ENCODE peak calls at places on chromosomes 2 and 18, in ten cellular contexts. One of them, this sample, is unnamed.

GRCh38 chr18:58257461-58257860 is 213.4 kb downstream of the NEDD4L start:
- DNase-seq in B cell: no peak
- DNase-seq in A549: no peak
- DNase-seq in activated T-cell treated with anti-CD3 and anti-CD28 coated beads for 24 hours: no peak
- DNase-seq in ACHN: peak
- DNase-seq in T-helper 2 cell: no peak
- DNase-seq in NCI-H1092 treated with DMSO at 0.1 percent for 48 hours: no peak
- DNase-seq in astrocyte of the cerebellum: no peak
- DNase-seq in posterior vena cava: no peak
- DNase-seq in skeletal muscle cell: peak
- DNase-seq in this sample: no peak

GRCh38 chr18:61771861-61772260 is 120.9 kb downstream of the RNF152 start:
- DNase-seq in B cell: no peak
- DNase-seq in A549: no peak
- DNase-seq in activated T-cell treated with anti-CD3 and anti-CD28 coated beads for 24 hours: no peak
- DNase-seq in ACHN: no peak
- DNase-seq in T-helper 2 cell: no peak
- DNase-seq in NCI-H1092 treated with DMSO at 0.1 percent for 48 hours: no peak
- DNase-seq in astrocyte of the cerebellum: no peak
- DNase-seq in posterior vena cava: no peak
- DNase-seq in skeletal muscle cell: no peak
- DNase-seq in this sample: no peak

GRCh38 chr2:158753561-158754302 is 41.4 kb upstream of the DAPL1 start:
- DNase-seq in B cell: peak
- DNase-seq in A549: peak
- DNase-seq in activated T-cell treated with anti-CD3 and anti-CD28 coated beads for 24 hours: peak
- DNase-seq in ACHN: peak
- DNase-seq in T-helper 2 cell: no peak
- DNase-seq in NCI-H1092 treated with DMSO at 0.1 percent for 48 hours: peak
- DNase-seq in astrocyte of the cerebellum: peak
- DNase-seq in posterior vena cava: no peak
- DNase-seq in skeletal muscle cell: no peak
- DNase-seq in this sample: no peak

GRCh38 chr2:78908973-78909372 is 116.5 kb upstream of the REG3G start:
- DNase-seq in B cell: no peak
- DNase-seq in A549: no peak
- DNase-seq in activated T-cell treated with anti-CD3 and anti-CD28 coated beads for 24 hours: no peak
- DNase-seq in ACHN: peak
- DNase-seq in T-helper 2 cell: no peak
- DNase-seq in NCI-H1092 treated with DMSO at 0.1 percent for 48 hours: no peak
- DNase-seq in astrocyte of the cerebellum: no peak
- DNase-seq in posterior vena cava: no peak
- DNase-seq in skeletal muscle cell: no peak
- DNase-seq in this sample: no peak

GRCh38 chr2:46392561-46393351 is 86.6 kb upstream of the TMEM247 start:
- DNase-seq in B cell: no peak
- DNase-seq in A549: no peak
- DNase-seq in activated T-cell treated with anti-CD3 and anti-CD28 coated beads for 24 hours: no peak
- DNase-seq in ACHN: no peak
- DNase-seq in T-helper 2 cell: no peak
- DNase-seq in NCI-H1092 treated with DMSO at 0.1 percent for 48 hours: no peak
- DNase-seq in astrocyte of the cerebellum: no peak
- DNase-seq in posterior vena cava: no peak
- DNase-seq in skeletal muscle cell: no peak
- DNase-seq in this sample: no peak

GRCh38 chr2:20540587-20541304 is 93.9 kb downstream of the RHOB start:
- DNase-seq in B cell: no peak
- DNase-seq in A549: no peak
- DNase-seq in activated T-cell treated with anti-CD3 and anti-CD28 coated beads for 24 hours: no peak
- DNase-seq in ACHN: no peak
- DNase-seq in T-helper 2 cell: no peak
- DNase-seq in NCI-H1092 treated with DMSO at 0.1 percent for 48 hours: no peak
- DNase-seq in astrocyte of the cerebellum: no peak
- DNase-seq in posterior vena cava: no peak
- DNase-seq in skeletal muscle cell: no peak
- DNase-seq in this sample: no peak

GRCh38 chr2:181164699-181165098 is 184.3 kb downstream of the UBE2E3 start:
- DNase-seq in B cell: peak
- DNase-seq in A549: no peak
- DNase-seq in activated T-cell treated with anti-CD3 and anti-CD28 coated beads for 24 hours: no peak
- DNase-seq in ACHN: no peak
- DNase-seq in T-helper 2 cell: no peak
- DNase-seq in NCI-H1092 treated with DMSO at 0.1 percent for 48 hours: no peak
- DNase-seq in astrocyte of the cerebellum: no peak
- DNase-seq in posterior vena cava: no peak
- DNase-seq in skeletal muscle cell: no peak
- DNase-seq in this sample: no peak

GRCh38 chr2:118046628-118047210 is 32.8 kb upstream of the CCDC93 start:
- DNase-seq in B cell: peak
- DNase-seq in A549: peak
- DNase-seq in activated T-cell treated with anti-CD3 and anti-CD28 coated beads for 24 hours: no peak
- DNase-seq in ACHN: peak
- DNase-seq in T-helper 2 cell: no peak
- DNase-seq in NCI-H1092 treated with DMSO at 0.1 percent for 48 hours: peak
- DNase-seq in astrocyte of the cerebellum: peak
- DNase-seq in posterior vena cava: no peak
- DNase-seq in skeletal muscle cell: no peak
- DNase-seq in this sample: no peak

GRCh38 chr2:204881519-204882111 is 336.3 kb downstream of the PARD3B start:
- DNase-seq in B cell: no peak
- DNase-seq in A549: no peak
- DNase-seq in activated T-cell treated with anti-CD3 and anti-CD28 coated beads for 24 hours: peak
- DNase-seq in ACHN: no peak
- DNase-seq in T-helper 2 cell: no peak
- DNase-seq in NCI-H1092 treated with DMSO at 0.1 percent for 48 hours: no peak
- DNase-seq in astrocyte of the cerebellum: no peak
- DNase-seq in posterior vena cava: no peak
- DNase-seq in skeletal muscle cell: no peak
- DNase-seq in this sample: no peak

GRCh38 chr18:28794459-28795245 is 617.7 kb upstream of the CDH2 start:
- DNase-seq in B cell: no peak
- DNase-seq in A549: peak
- DNase-seq in activated T-cell treated with anti-CD3 and anti-CD28 coated beads for 24 hours: no peak
- DNase-seq in ACHN: no peak
- DNase-seq in T-helper 2 cell: no peak
- DNase-seq in NCI-H1092 treated with DMSO at 0.1 percent for 48 hours: no peak
- DNase-seq in astrocyte of the cerebellum: peak
- DNase-seq in posterior vena cava: no peak
- DNase-seq in skeletal muscle cell: peak
- DNase-seq in this sample: no peak

GRCh38 chr2:207766697-207767460 is 2.8 kb downstream of the FZD5 start:
- DNase-seq in B cell: peak
- DNase-seq in A549: no peak
- DNase-seq in activated T-cell treated with anti-CD3 and anti-CD28 coated beads for 24 hours: no peak
- DNase-seq in ACHN: no peak
- DNase-seq in T-helper 2 cell: no peak
- DNase-seq in NCI-H1092 treated with DMSO at 0.1 percent for 48 hours: no peak
- DNase-seq in astrocyte of the cerebellum: no peak
- DNase-seq in posterior vena cava: peak
- DNase-seq in skeletal muscle cell: no peak
- DNase-seq in this sample: peak

GRCh38 chr2:156986339-156986988 is 271.0 kb upstream of the GALNT5 start:
- DNase-seq in B cell: no peak
- DNase-seq in A549: peak
- DNase-seq in activated T-cell treated with anti-CD3 and anti-CD28 coated beads for 24 hours: no peak
- DNase-seq in ACHN: no peak
- DNase-seq in T-helper 2 cell: no peak
- DNase-seq in NCI-H1092 treated with DMSO at 0.1 percent for 48 hours: no peak
- DNase-seq in astrocyte of the cerebellum: no peak
- DNase-seq in posterior vena cava: no peak
- DNase-seq in skeletal muscle cell: no peak
- DNase-seq in this sample: no peak

GRCh38 chr2:216774620-216775019 is 79.3 kb upstream of the IGFBP5 start:
- DNase-seq in B cell: no peak
- DNase-seq in A549: no peak
- DNase-seq in activated T-cell treated with anti-CD3 and anti-CD28 coated beads for 24 hours: no peak
- DNase-seq in ACHN: peak
- DNase-seq in T-helper 2 cell: no peak
- DNase-seq in NCI-H1092 treated with DMSO at 0.1 percent for 48 hours: no peak
- DNase-seq in astrocyte of the cerebellum: peak
- DNase-seq in posterior vena cava: peak
- DNase-seq in skeletal muscle cell: peak
- DNase-seq in this sample: no peak

GRCh38 chr18:2302628-2303516 is 268.4 kb downstream of the METTL4 start:
- DNase-seq in B cell: no peak
- DNase-seq in A549: peak
- DNase-seq in activated T-cell treated with anti-CD3 and anti-CD28 coated beads for 24 hours: no peak
- DNase-seq in ACHN: peak
- DNase-seq in T-helper 2 cell: no peak
- DNase-seq in NCI-H1092 treated with DMSO at 0.1 percent for 48 hours: no peak
- DNase-seq in astrocyte of the cerebellum: no peak
- DNase-seq in posterior vena cava: no peak
- DNase-seq in skeletal muscle cell: peak
- DNase-seq in this sample: no peak

GRCh38 chr2:86050301-86050700 is 55.4 kb downstream of the POLR1A start:
- DNase-seq in B cell: no peak
- DNase-seq in A549: no peak
- DNase-seq in activated T-cell treated with anti-CD3 and anti-CD28 coated beads for 24 hours: no peak
- DNase-seq in ACHN: no peak
- DNase-seq in T-helper 2 cell: no peak
- DNase-seq in NCI-H1092 treated with DMSO at 0.1 percent for 48 hours: no peak
- DNase-seq in astrocyte of the cerebellum: no peak
- DNase-seq in posterior vena cava: peak
- DNase-seq in skeletal muscle cell: no peak
- DNase-seq in this sample: no peak

GRCh38 chr2:207463996-207464395 is 65.8 kb upstream of the CREB1 start:
- DNase-seq in B cell: no peak
- DNase-seq in A549: no peak
- DNase-seq in activated T-cell treated with anti-CD3 and anti-CD28 coated beads for 24 hours: no peak
- DNase-seq in ACHN: no peak
- DNase-seq in T-helper 2 cell: no peak
- DNase-seq in NCI-H1092 treated with DMSO at 0.1 percent for 48 hours: no peak
- DNase-seq in astrocyte of the cerebellum: no peak
- DNase-seq in posterior vena cava: no peak
- DNase-seq in skeletal muscle cell: no peak
- DNase-seq in this sample: no peak

GRCh38 chr2:72014871-72015270 is 132.8 kb downstream of the CYP26B1 start:
- DNase-seq in B cell: no peak
- DNase-seq in A549: no peak
- DNase-seq in activated T-cell treated with anti-CD3 and anti-CD28 coated beads for 24 hours: no peak
- DNase-seq in ACHN: no peak
- DNase-seq in T-helper 2 cell: no peak
- DNase-seq in NCI-H1092 treated with DMSO at 0.1 percent for 48 hours: no peak
- DNase-seq in astrocyte of the cerebellum: no peak
- DNase-seq in posterior vena cava: no peak
- DNase-seq in skeletal muscle cell: no peak
- DNase-seq in this sample: no peak

GRCh38 chr18:63410792-63411191 is 11.5 kb downstream of the VPS4B start:
- DNase-seq in B cell: no peak
- DNase-seq in A549: no peak
- DNase-seq in activated T-cell treated with anti-CD3 and anti-CD28 coated beads for 24 hours: no peak
- DNase-seq in ACHN: peak
- DNase-seq in T-helper 2 cell: no peak
- DNase-seq in NCI-H1092 treated with DMSO at 0.1 percent for 48 hours: no peak
- DNase-seq in astrocyte of the cerebellum: peak
- DNase-seq in posterior vena cava: no peak
- DNase-seq in skeletal muscle cell: peak
- DNase-seq in this sample: no peak

GRCh38 chr2:83229443-83229842 is 1229.6 kb downstream of the SUCLG1 start:
- DNase-seq in B cell: no peak
- DNase-seq in A549: no peak
- DNase-seq in activated T-cell treated with anti-CD3 and anti-CD28 coated beads for 24 hours: no peak
- DNase-seq in ACHN: no peak
- DNase-seq in T-helper 2 cell: no peak
- DNase-seq in NCI-H1092 treated with DMSO at 0.1 percent for 48 hours: no peak
- DNase-seq in astrocyte of the cerebellum: no peak
- DNase-seq in posterior vena cava: no peak
- DNase-seq in skeletal muscle cell: no peak
- DNase-seq in this sample: no peak

GRCh38 chr2:124267821-124268220 is 242.7 kb downstream of the CNTNAP5 start:
- DNase-seq in B cell: no peak
- DNase-seq in A549: no peak
- DNase-seq in activated T-cell treated with anti-CD3 and anti-CD28 coated beads for 24 hours: no peak
- DNase-seq in ACHN: no peak
- DNase-seq in T-helper 2 cell: no peak
- DNase-seq in NCI-H1092 treated with DMSO at 0.1 percent for 48 hours: no peak
- DNase-seq in astrocyte of the cerebellum: no peak
- DNase-seq in posterior vena cava: no peak
- DNase-seq in skeletal muscle cell: peak
- DNase-seq in this sample: no peak

GRCh38 chr2:188348974-188349500 is 57.4 kb downstream of the GULP1 start:
- DNase-seq in B cell: no peak
- DNase-seq in A549: no peak
- DNase-seq in activated T-cell treated with anti-CD3 and anti-CD28 coated beads for 24 hours: no peak
- DNase-seq in ACHN: no peak
- DNase-seq in T-helper 2 cell: no peak
- DNase-seq in NCI-H1092 treated with DMSO at 0.1 percent for 48 hours: no peak
- DNase-seq in astrocyte of the cerebellum: no peak
- DNase-seq in posterior vena cava: no peak
- DNase-seq in skeletal muscle cell: no peak
- DNase-seq in this sample: no peak

GRCh38 chr18:48605408-48605845 is 66.6 kb downstream of the CTIF start:
- DNase-seq in B cell: no peak
- DNase-seq in A549: peak
- DNase-seq in activated T-cell treated with anti-CD3 and anti-CD28 coated beads for 24 hours: no peak
- DNase-seq in ACHN: peak
- DNase-seq in T-helper 2 cell: no peak
- DNase-seq in NCI-H1092 treated with DMSO at 0.1 percent for 48 hours: peak
- DNase-seq in astrocyte of the cerebellum: peak
- DNase-seq in posterior vena cava: no peak
- DNase-seq in skeletal muscle cell: no peak
- DNase-seq in this sample: no peak

GRCh38 chr2:75090770-75091515 is 108.4 kb downstream of the TACR1 start:
- DNase-seq in B cell: no peak
- DNase-seq in A549: no peak
- DNase-seq in activated T-cell treated with anti-CD3 and anti-CD28 coated beads for 24 hours: no peak
- DNase-seq in ACHN: no peak
- DNase-seq in T-helper 2 cell: no peak
- DNase-seq in NCI-H1092 treated with DMSO at 0.1 percent for 48 hours: no peak
- DNase-seq in astrocyte of the cerebellum: no peak
- DNase-seq in posterior vena cava: no peak
- DNase-seq in skeletal muscle cell: no peak
- DNase-seq in this sample: no peak

GRCh38 chr18:12282436-12283039 is 25.5 kb upstream of the TUBB6 start:
- DNase-seq in B cell: no peak
- DNase-seq in A549: peak
- DNase-seq in activated T-cell treated with anti-CD3 and anti-CD28 coated beads for 24 hours: no peak
- DNase-seq in ACHN: peak
- DNase-seq in T-helper 2 cell: no peak
- DNase-seq in NCI-H1092 treated with DMSO at 0.1 percent for 48 hours: no peak
- DNase-seq in astrocyte of the cerebellum: peak
- DNase-seq in posterior vena cava: no peak
- DNase-seq in skeletal muscle cell: peak
- DNase-seq in this sample: no peak

GRCh38 chr2:2793514-2793913 is 462.4 kb upstream of the MYT1L start:
- DNase-seq in B cell: no peak
- DNase-seq in A549: no peak
- DNase-seq in activated T-cell treated with anti-CD3 and anti-CD28 coated beads for 24 hours: no peak
- DNase-seq in ACHN: no peak
- DNase-seq in T-helper 2 cell: no peak
- DNase-seq in NCI-H1092 treated with DMSO at 0.1 percent for 48 hours: no peak
- DNase-seq in astrocyte of the cerebellum: no peak
- DNase-seq in posterior vena cava: no peak
- DNase-seq in skeletal muscle cell: no peak
- DNase-seq in this sample: no peak

GRCh38 chr2:70258532-70258875 is 567 bp downstream of the PCYOX1 start:
- DNase-seq in B cell: no peak
- DNase-seq in A549: peak
- DNase-seq in activated T-cell treated with anti-CD3 and anti-CD28 coated beads for 24 hours: no peak
- DNase-seq in ACHN: no peak
- DNase-seq in T-helper 2 cell: no peak
- DNase-seq in NCI-H1092 treated with DMSO at 0.1 percent for 48 hours: no peak
- DNase-seq in astrocyte of the cerebellum: no peak
- DNase-seq in posterior vena cava: peak
- DNase-seq in skeletal muscle cell: peak
- DNase-seq in this sample: no peak

GRCh38 chr18:63207154-63207790 is 112.3 kb downstream of the BCL2 start:
- DNase-seq in B cell: no peak
- DNase-seq in A549: no peak
- DNase-seq in activated T-cell treated with anti-CD3 and anti-CD28 coated beads for 24 hours: no peak
- DNase-seq in ACHN: no peak
- DNase-seq in T-helper 2 cell: no peak
- DNase-seq in NCI-H1092 treated with DMSO at 0.1 percent for 48 hours: peak
- DNase-seq in astrocyte of the cerebellum: no peak
- DNase-seq in posterior vena cava: no peak
- DNase-seq in skeletal muscle cell: no peak
- DNase-seq in this sample: no peak

GRCh38 chr18:46226461-46226860 is 122.3 kb downstream of the HAUS1 start:
- DNase-seq in B cell: no peak
- DNase-seq in A549: no peak
- DNase-seq in activated T-cell treated with anti-CD3 and anti-CD28 coated beads for 24 hours: no peak
- DNase-seq in ACHN: no peak
- DNase-seq in T-helper 2 cell: no peak
- DNase-seq in NCI-H1092 treated with DMSO at 0.1 percent for 48 hours: no peak
- DNase-seq in astrocyte of the cerebellum: no peak
- DNase-seq in posterior vena cava: no peak
- DNase-seq in skeletal muscle cell: peak
- DNase-seq in this sample: no peak